ENCODE peak calls at places on chromosomes 7 and 10, in five cellular contexts. Y, F, V, G and J are unnamed samples.

GRCh38 chr10:69861251-69862240 is 59.8 kb downstream of the COL13A1 start:
- DNase-seq in G (no peak), Y (no peak), V (no peak), F (peak), J (no peak)

GRCh38 chr10:65708057-65708456 is 1217.8 kb upstream of the LRRTM3 start:
- DNase-seq in G (no peak), Y (no peak), V (no peak), F (no peak), J (no peak)

GRCh38 chr10:52908483-52908882 is 135.9 kb upstream of the MBL2 start:
- DNase-seq in V (no peak), G (no peak), F (no peak), Y (no peak), J (no peak)

GRCh38 chr10:21488246-21488953 is 37.1 kb downstream of the SKIDA1 start:
- DNase-seq in Y (no peak), F (no peak), G (no peak), V (no peak), J (peak)

GRCh38 chr10:17003151-17003550 is 126.5 kb downstream of the CUBN start:
- DNase-seq in V (no peak), F (peak), G (no peak), Y (no peak), J (no peak)

GRCh38 chr10:87177-88080 is 38.3 kb upstream of the TUBB8 start:
- DNase-seq in Y (no peak), F (no peak), V (no peak), G (no peak), J (peak)

GRCh38 chr10:124875596-124875995 is 66.3 kb upstream of the ZRANB1 start:
- DNase-seq in F (peak), Y (no peak), G (no peak), V (no peak), J (no peak)

GRCh38 chr7:101956130-101956529 is 138.7 kb downstream of the CUX1 start:
- DNase-seq in Y (no peak), F (no peak), V (peak), G (no peak), J (no peak)

GRCh38 chr10:19704544-19704943 is 111.7 kb upstream of the PLXDC2 start:
- DNase-seq in F (no peak), V (no peak), G (no peak), Y (no peak), J (no peak)

GRCh38 chr10:120897343-120897742 is 46.2 kb downstream of the WDR11 start:
- DNase-seq in V (no peak), G (no peak), F (peak), Y (no peak), J (no peak)

GRCh38 chr10:11611248-11612003 is at the start of gene USP6NL:
- DNase-seq in G (peak), F (peak), V (peak), Y (peak), J (peak)

GRCh38 chr7:87047-87446 is 105.3 kb upstream of the FAM20C start:
- DNase-seq in G (no peak), Y (peak), F (no peak), V (no peak), J (peak)

GRCh38 chr7:55247466-55247865 is 117.7 kb upstream of the LANCL2 start:
- DNase-seq in G (no peak), Y (no peak), V (no peak), F (no peak), J (no peak)

DNA sequence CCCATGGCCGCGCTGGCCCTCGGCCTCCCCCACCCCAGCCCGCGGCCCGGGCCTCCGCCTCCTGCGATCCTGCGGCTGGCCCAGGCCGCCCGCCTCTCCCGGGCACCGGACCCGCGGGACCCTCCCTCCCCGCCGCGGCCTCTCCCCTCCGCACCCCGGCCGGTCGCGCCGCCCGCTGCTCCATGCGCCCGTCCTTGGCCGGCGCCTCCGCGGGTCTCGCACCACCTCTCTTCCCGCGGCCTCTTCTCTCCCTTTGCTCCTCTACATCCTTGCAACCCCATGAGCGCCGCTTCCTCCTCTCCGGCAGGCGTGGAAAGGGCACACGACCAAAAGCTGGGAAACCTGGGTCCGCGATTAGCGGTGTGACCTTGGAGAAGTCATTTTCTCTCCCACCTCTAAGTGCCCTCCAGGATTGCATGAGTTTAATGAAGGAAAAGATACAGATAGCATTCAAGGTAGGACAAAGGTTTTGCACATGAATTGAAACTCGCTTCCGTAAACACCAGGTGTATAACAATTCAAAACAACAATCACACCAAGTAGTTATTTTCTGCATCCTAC is 449 bp upstream of the SRPK2 start:
- DNase-seq in V (peak), Y (peak), F (peak), G (no peak), J (peak)
- TF ChIP-seq CTCF in V (no peak), Y (no peak), F (peak), G (no peak), J (no peak)

GRCh38 chr10:126520918-126521317 is 132.6 kb upstream of the ADAM12 start:
- DNase-seq in G (no peak), F (no peak), V (no peak), Y (no peak), J (no peak)
- TF ChIP-seq CTCF in G (no peak), F (no peak), V (no peak), Y (no peak), J (no peak)

GRCh38 chr7:134845461-134845860 is 66.0 kb downstream of the CALD1 start:
- DNase-seq in F (peak), G (no peak), Y (no peak), V (no peak), J (no peak)
- TF ChIP-seq CTCF in F (peak), G (no peak), Y (no peak), V (no peak), J (peak)

GRCh38 chr10:35992107-35992506 is 350.0 kb upstream of the FZD8 start:
- DNase-seq in V (no peak), Y (no peak), G (no peak), F (no peak), J (no peak)
- TF ChIP-seq CTCF in V (no peak), Y (no peak), G (no peak), F (no peak), J (no peak)

DNA sequence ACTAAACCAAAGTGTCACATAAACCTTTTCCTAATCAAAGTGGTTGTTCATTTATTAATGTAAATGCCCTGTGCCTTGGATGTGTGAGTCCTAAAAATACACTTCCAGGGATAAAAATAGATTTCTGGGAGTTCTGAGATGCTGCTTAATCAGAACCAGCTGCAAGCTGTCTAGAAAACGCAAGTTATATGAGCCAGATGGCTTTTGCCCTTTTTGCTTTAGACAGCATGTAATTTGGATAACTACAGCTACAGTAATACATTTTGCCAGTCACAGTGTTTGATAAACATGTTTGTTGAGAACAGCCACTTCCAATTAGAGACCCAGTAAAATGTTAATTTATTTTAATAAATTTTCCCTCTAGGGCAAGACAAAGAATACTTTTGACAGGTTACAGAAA is 185.1 kb upstream of the PRPS1L1 start:
- DNase-seq in Y (no peak), V (no peak), F (no peak), G (no peak), J (no peak)
- TF ChIP-seq CTCF in Y (no peak), V (no peak), F (no peak), G (no peak), J (no peak)